ENCODE peak calls at places on chromosomes 12 and 14, in ten cellular contexts. K is BE2C; R is HuH-7.5; E is KG1; D is HuH-7; W is activated CD4-positive, alpha-beta T cell treated with anti-CD3 and anti-CD28 coated beads, Interleukin-2, amount 10 ng/mL, durations not matched to agents 24 days and 14 days; H is GM12891; T is NCI-H774; F is A172; U is foreskin fibroblast. I is an unnamed sample.
A peak's percentile ranks its signal among the peaks of the same experiment; 100 is the strongest.

GRCh38 chr14:94748667-94749347 is 21.1 kb downstream of the GSC start:
- DNase-seq in K (peak; percentile 41), R (peak; percentile 44), E (no peak), D (peak; percentile 41), W (peak; percentile 63), H (no peak), T (peak; percentile 4), F (peak; percentile 1), U (no peak), I (no peak)

GRCh38 chr12:109827566-109828550 is 5.3 kb downstream of the TRPV4 start:
- DNase-seq in K (no peak), R (no peak), E (peak; percentile 20), D (no peak), W (no peak), H (no peak), T (no peak), F (no peak), U (no peak), I (no peak)

GRCh38 chr14:55448146-55448614 is 7.8 kb upstream of the TBPL2 start:
- DNase-seq in K (peak; percentile 43), R (no peak), E (no peak), D (no peak), W (no peak), H (no peak), T (no peak), F (peak; percentile 96), U (peak; percentile 88), I (peak; percentile 71)

GRCh38 chr12:47238665-47239064 is 158.9 kb upstream of the AMIGO2 start:
- DNase-seq in K (no peak), R (no peak), E (no peak), D (no peak), W (no peak), H (no peak), T (no peak), F (no peak), U (no peak), I (no peak)

GRCh38 chr14:34368115-34368970 is 93.7 kb downstream of the SPTSSA start:
- DNase-seq in K (no peak), R (no peak), E (no peak), D (peak; percentile 10), W (no peak), H (no peak), T (no peak), F (no peak), U (peak; percentile 1), I (no peak)

GRCh38 chr12:46217686-46218508 is 50.9 kb downstream of the SLC38A1 start:
- DNase-seq in K (no peak), R (no peak), E (peak; percentile 68), D (no peak), W (peak; percentile 92), H (no peak), T (no peak), F (no peak), U (no peak), I (no peak)

GRCh38 chr12:79615596-79616560 is 74.9 kb downstream of the PAWR start:
- DNase-seq in K (no peak), R (no peak), E (no peak), D (no peak), W (no peak), H (no peak), T (no peak), F (no peak), U (no peak), I (no peak)

GRCh38 chr12:94427520-94428381 is 31.9 kb downstream of the CEP83 start:
- DNase-seq in K (peak; percentile 15), R (no peak), E (no peak), D (no peak), W (no peak), H (no peak), T (no peak), F (peak; percentile 25), U (peak; percentile 44), I (no peak)

GRCh38 chr14:83356080-83356479 is 1822.4 kb upstream of the SEL1L start:
- DNase-seq in K (no peak), R (no peak), E (no peak), D (no peak), W (no peak), H (no peak), T (no peak), F (no peak), U (no peak), I (no peak)

GRCh38 chr14:44149597-44149996 is 357.5 kb downstream of the FSCB start:
- DNase-seq in K (peak; percentile 8), R (peak; percentile 11), E (no peak), D (peak; percentile 15), W (no peak), H (no peak), T (no peak), F (peak; percentile 26), U (no peak), I (no peak)

GRCh38 chr12:76032043-76032981 is 736 bp upstream of the PHLDA1 start:
- DNase-seq in K (no peak), R (peak; percentile 42), E (no peak), D (peak; percentile 46), W (peak; percentile 84), H (peak; percentile 29), T (no peak), F (peak; percentile 53), U (no peak), I (no peak)

GRCh38 chr12:108616941-108617858 is 16.5 kb downstream of the SELPLG start:
- DNase-seq in K (no peak), R (no peak), E (peak; percentile 38), D (no peak), W (peak; percentile 92), H (peak; percentile 64), T (no peak), F (peak; percentile 76), U (no peak), I (no peak)

GRCh38 chr12:42976122-42976521 is 386.6 kb upstream of the PRICKLE1 start:
- DNase-seq in K (no peak), R (no peak), E (no peak), D (no peak), W (no peak), H (no peak), T (no peak), F (no peak), U (no peak), I (no peak)

GRCh38 chr14:106586098-106586704 is 1059.8 kb downstream of the TMEM121 start:
- DNase-seq in K (peak; percentile 60), R (peak; percentile 10), E (peak; percentile 18), D (peak; percentile 5), W (peak; percentile 90), H (peak; percentile 41), T (peak; percentile 71), F (no peak), U (no peak), I (no peak)

GRCh38 chr12:124428136-124428791 is 133.4 kb downstream of the RFLNA start:
- DNase-seq in K (peak; percentile 88), R (no peak), E (no peak), D (no peak), W (no peak), H (no peak), T (no peak), F (peak; percentile 62), U (peak; percentile 91), I (peak; percentile 10)

GRCh38 chr14:29927596-29928341 is at the start of gene PRKD1:
- DNase-seq in K (peak; percentile 59), R (peak; percentile 92), E (no peak), D (peak; percentile 89), W (no peak), H (peak; percentile 43), T (peak; percentile 46), F (no peak), U (peak; percentile 59), I (peak; percentile 40)

GRCh38 chr12:112985655-112986290 is 7.5 kb downstream of the OAS2 start:
- DNase-seq in K (no peak), R (no peak), E (no peak), D (no peak), W (no peak), H (no peak), T (no peak), F (no peak), U (no peak), I (no peak)

GRCh38 chr12:107271523-107271922 is 178.2 kb upstream of the CRY1 start:
- DNase-seq in K (no peak), R (no peak), E (no peak), D (no peak), W (no peak), H (no peak), T (no peak), F (no peak), U (no peak), I (no peak)

GRCh38 chr14:103880986-103881926 is 33.9 kb upstream of the PPP1R13B start:
- DNase-seq in K (no peak), R (no peak), E (no peak), D (no peak), W (no peak), H (no peak), T (no peak), F (no peak), U (no peak), I (no peak)

GRCh38 chr14:26394114-26394855 is 203.5 kb downstream of the NOVA1 start:
- DNase-seq in K (no peak), R (no peak), E (no peak), D (peak; percentile 30), W (no peak), H (no peak), T (peak; percentile 38), F (no peak), U (peak; percentile 0), I (peak; percentile 33)

GRCh38 chr12:70008944-70009343 is 183.9 kb downstream of the MYRFL start:
- DNase-seq in K (no peak), R (no peak), E (no peak), D (no peak), W (no peak), H (no peak), T (no peak), F (no peak), U (no peak), I (no peak)

GRCh38 chr12:112401903-112402498 is 7.4 kb downstream of the RPL6 start:
- DNase-seq in K (no peak), R (no peak), E (no peak), D (no peak), W (no peak), H (no peak), T (no peak), F (no peak), U (no peak), I (no peak)

GRCh38 chr14:35897616-35898111 is 71.5 kb downstream of the BRMS1L start:
- DNase-seq in K (no peak), R (no peak), E (no peak), D (no peak), W (no peak), H (no peak), T (peak; percentile 40), F (no peak), U (no peak), I (no peak)

GRCh38 chr14:57273236-57273635 is 4.5 kb downstream of the AP5M1 start:
- DNase-seq in K (no peak), R (no peak), E (no peak), D (no peak), W (no peak), H (no peak), T (no peak), F (no peak), U (no peak), I (no peak)

GRCh38 chr12:22121224-22121623 is 75.2 kb downstream of the CMAS start:
- DNase-seq in K (no peak), R (no peak), E (no peak), D (no peak), W (peak; percentile 70), H (no peak), T (no peak), F (no peak), U (no peak), I (no peak)

GRCh38 chr12:21559855-21560569 is 33.9 kb downstream of the SPX start:
- DNase-seq in K (no peak), R (no peak), E (no peak), D (no peak), W (no peak), H (no peak), T (no peak), F (no peak), U (peak; percentile 34), I (no peak)

GRCh38 chr12:92503029-92503931 is 199.5 kb upstream of the PLEKHG7 start:
- DNase-seq in K (no peak), R (peak; percentile 20), E (no peak), D (no peak), W (peak; percentile 69), H (no peak), T (peak; percentile 12), F (no peak), U (no peak), I (no peak)

GRCh38 chr12:122738561-122738960 is 7.9 kb upstream of the HCAR1 start:
- DNase-seq in K (no peak), R (no peak), E (no peak), D (no peak), W (no peak), H (no peak), T (no peak), F (peak; percentile 18), U (no peak), I (no peak)